ENCODE peak calls at places on chromosome 14, in six cellular contexts. R, Z, F, O, L and Q are unnamed samples.
A peak's percentile ranks its signal among the peaks of the same experiment; 100 is the strongest.

GRCh38 chr14:61542848-61543790 is 152.2 kb upstream of the HIF1A start:
- DNase-seq in F (no peak), O (no peak), L (no peak), Z (no peak), R (peak; percentile 54), Q (no peak)

GRCh38 chr14:35643513-35643912 is 109.5 kb downstream of the INSM2 start:
- DNase-seq in L (no peak), Z (no peak), R (no peak), O (no peak), F (no peak), Q (no peak)

GRCh38 chr14:105096206-105096875 is 31.1 kb upstream of the GPR132 start:
- DNase-seq in O (no peak), Z (no peak), F (no peak), L (no peak), R (no peak), Q (no peak)

GRCh38 chr14:33655421-33655820 is 295.5 kb downstream of the EGLN3 start:
- DNase-seq in Z (no peak), L (no peak), O (no peak), R (no peak), F (no peak), Q (no peak)

GRCh38 chr14:24965934-24966593 is 83.9 kb downstream of the STXBP6 start:
- DNase-seq in O (peak; percentile 37), R (peak; percentile 92), Z (no peak), L (no peak), F (no peak), Q (peak; percentile 68)

GRCh38 chr14:77580964-77581505 is 35.4 kb downstream of the SPTLC2 start:
- DNase-seq in L (no peak), Z (no peak), O (no peak), R (peak; percentile 70), F (no peak), Q (no peak)

GRCh38 chr14:25350071-25350470 is 300.1 kb upstream of the STXBP6 start:
- DNase-seq in Z (no peak), O (no peak), F (no peak), R (peak; percentile 13), L (no peak), Q (no peak)

GRCh38 chr14:22671622-22672021 is 27.5 kb upstream of the OR6J1 start:
- DNase-seq in R (peak; percentile 58), Z (no peak), O (no peak), L (no peak), F (no peak), Q (no peak)

GRCh38 chr14:21921453-21921852 is 247.8 kb upstream of the OR4E1 start:
- DNase-seq in Z (no peak), O (no peak), F (no peak), R (no peak), L (no peak), Q (no peak)

GRCh38 chr14:26896447-26896846 is 298.6 kb upstream of the NOVA1 start:
- DNase-seq in O (no peak), L (no peak), R (peak; percentile 70), Z (no peak), F (no peak), Q (peak; percentile 60)

GRCh38 chr14:40623641-40624040 is 983.0 kb upstream of the LRFN5 start:
- DNase-seq in R (no peak), F (no peak), O (no peak), Z (no peak), L (no peak), Q (no peak)

GRCh38 chr14:55125403-55125802 is 3.6 kb upstream of the LGALS3 start:
- DNase-seq in Z (no peak), O (peak; percentile 84), F (no peak), L (no peak), R (no peak), Q (peak; percentile 60)

GRCh38 chr14:101505216-101505970 is 55.9 kb upstream of the DIO3 start:
- DNase-seq in Z (peak; percentile 11), O (peak; percentile 6), F (no peak), L (peak; percentile 1), R (no peak), Q (peak; percentile 54)

GRCh38 chr14:76955575-76956252 is 72.8 kb downstream of the IRF2BPL start:
- DNase-seq in F (no peak), R (peak; percentile 89), O (no peak), Z (no peak), L (no peak), Q (peak; percentile 70)

GRCh38 chr14:73873660-73874059 is 13.0 kb upstream of the ZNF410 start:
- DNase-seq in O (no peak), R (no peak), L (no peak), F (no peak), Z (no peak), Q (no peak)

GRCh38 chr14:105065280-105066228 is at the start of gene GPR132:
- DNase-seq in O (peak; percentile 76), L (no peak), F (peak; percentile 48), Z (no peak), R (no peak), Q (no peak)

GRCh38 chr14:68952544-68953535 is 26.3 kb downstream of the ACTN1 start:
- DNase-seq in R (peak; percentile 81), L (no peak), F (no peak), O (no peak), Z (peak; percentile 68), Q (no peak)

GRCh38 chr14:32085182-32085844 is 8.2 kb downstream of the ARHGAP5 start:
- DNase-seq in F (no peak), R (no peak), Z (no peak), L (no peak), O (no peak), Q (no peak)

GRCh38 chr14:95649230-95649629 is 37.0 kb upstream of the TCL1B start:
- DNase-seq in R (no peak), Z (no peak), O (no peak), F (no peak), L (no peak), Q (no peak)

GRCh38 chr14:55245657-55246268 is 25.5 kb upstream of the FBXO34 start:
- DNase-seq in R (peak; percentile 55), Z (no peak), O (peak; percentile 14), F (no peak), L (no peak), Q (no peak)

GRCh38 chr14:24259282-24260025 is 3.5 kb downstream of the TGM1 start:
- DNase-seq in L (no peak), O (no peak), Z (no peak), F (no peak), R (peak; percentile 21), Q (no peak)

GRCh38 chr14:105141486-105142281 is 26.9 kb downstream of the JAG2 start:
- DNase-seq in Z (no peak), R (no peak), O (peak; percentile 3), F (no peak), L (peak; percentile 5), Q (no peak)

GRCh38 chr14:22493753-22494152 is 95.3 kb downstream of the DAD1 start:
- DNase-seq in Z (no peak), F (no peak), O (no peak), R (no peak), L (no peak), Q (no peak)

GRCh38 chr14:61474021-61474420 is 152.6 kb downstream of the PRKCH start:
- DNase-seq in R (no peak), L (no peak), O (no peak), Z (no peak), F (no peak), Q (no peak)

GRCh38 chr14:105525861-105526780 is at the start of gene TMEM121:
- DNase-seq in R (peak; percentile 57), Z (peak; percentile 39), F (no peak), L (peak; percentile 35), O (peak; percentile 22), Q (no peak)

GRCh38 chr14:49641697-49642129 is 6.7 kb upstream of the DNAAF2 start:
- DNase-seq in Z (no peak), R (no peak), O (peak; percentile 78), F (no peak), L (peak; percentile 28), Q (no peak)

GRCh38 chr14:105072892-105073719 is 7.9 kb upstream of the GPR132 start:
- DNase-seq in L (no peak), R (no peak), Z (no peak), O (no peak), F (no peak), Q (no peak)

DNA sequence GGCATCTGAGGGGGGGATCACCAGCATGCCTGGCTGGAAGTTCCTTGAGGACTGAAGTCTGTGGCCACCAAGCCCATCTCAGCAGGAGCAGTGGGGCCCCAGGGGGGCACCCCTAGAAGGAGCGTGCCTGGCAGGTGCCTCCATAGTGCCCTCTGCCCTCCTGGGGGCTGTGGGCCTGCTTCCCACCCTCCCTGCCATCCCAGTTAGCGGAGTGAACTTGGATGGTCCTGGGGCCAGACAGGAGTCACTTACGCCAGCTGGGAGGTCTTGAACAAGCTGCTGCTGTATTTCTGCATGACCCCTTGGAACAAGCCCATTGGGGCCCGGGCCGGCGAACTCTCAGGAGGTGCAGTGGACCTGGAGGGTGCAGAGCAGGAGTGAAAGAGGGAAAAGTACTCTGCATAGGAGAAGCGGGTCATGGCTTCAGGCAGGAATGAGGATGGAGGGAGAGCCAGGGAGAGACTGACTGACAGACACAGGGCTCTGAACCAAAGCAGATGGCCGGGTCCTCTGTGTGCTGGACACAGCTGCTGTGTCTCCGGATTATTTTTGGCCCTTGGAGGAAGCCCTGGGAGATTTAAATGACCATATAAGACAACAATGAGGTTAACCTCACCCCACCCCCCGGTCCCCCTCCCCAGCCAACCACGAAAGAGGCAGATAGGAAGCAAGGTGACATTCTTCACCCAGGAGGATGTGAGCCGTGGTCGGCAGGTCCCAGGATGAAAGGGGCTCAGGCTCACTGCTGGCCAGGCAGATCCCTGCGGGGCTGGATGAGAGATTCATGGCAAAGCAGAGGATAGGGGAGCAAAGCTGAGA is 19.6 kb downstream of the ASB2 start:
- DNase-seq in F (no peak), Z (no peak), L (peak; percentile 74), R (no peak), O (peak; percentile 50), Q (no peak)
- H3K36me3 ChIP-seq in F (no peaks in the 10 kb centered on the region), Z (no peaks in the 10 kb centered on the region), L (no peaks in the 10 kb centered on the region), R (no peaks in the 10 kb centered on the region), O (no peaks in the 10 kb centered on the region), Q (peaks cover 56% of the 10 kb centered on the region)

DNA sequence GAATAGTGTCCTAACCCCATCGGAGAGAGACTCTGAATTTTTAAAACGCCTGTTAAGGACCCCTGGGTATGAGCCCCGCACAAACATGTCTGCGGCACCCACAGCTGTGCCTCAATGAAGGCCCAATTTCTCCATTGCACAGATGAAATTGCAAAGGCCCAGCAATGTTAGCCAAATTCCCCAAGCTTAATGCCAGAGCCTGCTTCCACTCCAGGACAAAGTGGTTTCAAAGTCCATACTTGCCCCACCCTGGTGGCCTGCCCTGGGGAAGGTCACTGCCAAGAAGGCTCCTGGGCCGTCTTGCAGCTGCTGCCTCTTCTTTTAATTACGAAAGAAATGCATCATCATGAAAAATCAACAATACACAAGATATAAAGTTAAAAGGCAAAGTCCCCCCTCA is 1179.7 kb downstream of the VRK1 start:
- DNase-seq in L (no peak), F (no peak), O (peak; percentile 70), Z (no peak), R (no peak), Q (peak; percentile 59)
- H3K4me3 ChIP-seq in L (no peak overlapping the region), F (no peak overlapping the region), O (peak overlapping the region; percentile 3), Z (no peak overlapping the region), R (no peak overlapping the region), Q (no peak overlapping the region)

GRCh38 chr14:103503296-103503695 is 19.3 kb downstream of the CKB start:
- DNase-seq in F (no peak), L (no peak), O (no peak), Z (peak; percentile 6), R (no peak), Q (no peak)
- H3K36me3 ChIP-seq in F (peaks cover 96% of the 10 kb centered on the region), L (peaks cover 44% of the 10 kb centered on the region), O (no peaks in the 10 kb centered on the region), Z (no peaks in the 10 kb centered on the region), R (peaks cover 54% of the 10 kb centered on the region), Q (peaks cover 65% of the 10 kb centered on the region)

DNA sequence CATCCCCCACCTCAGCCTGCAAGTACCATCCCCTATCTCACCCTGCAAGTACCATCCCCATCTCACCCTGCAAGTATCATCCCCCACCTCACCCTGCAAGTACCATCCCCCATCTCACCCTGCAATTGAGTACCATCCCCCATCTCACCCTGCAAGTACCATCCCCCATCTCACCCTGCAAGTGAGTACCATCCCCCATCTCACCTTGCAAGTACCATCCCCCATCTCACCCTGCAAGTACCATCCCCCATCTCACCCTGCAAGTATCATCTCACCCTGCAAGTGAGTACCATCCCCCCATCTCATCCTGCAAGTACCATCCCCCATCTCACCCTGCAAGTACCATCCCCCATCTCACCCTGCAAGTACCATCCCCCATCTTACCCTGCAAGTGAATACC is 45.0 kb downstream of the ZC3H14 start:
- DNase-seq in Z (no peak), L (no peak), F (no peak), O (no peak), R (no peak), Q (no peak)
- H3K4me3 ChIP-seq in Z (no peak overlapping the region), L (no peak overlapping the region), F (no peak overlapping the region), O (no peak overlapping the region), R (no peak overlapping the region), Q (no peak overlapping the region)